ENCODE peak calls at places on chromosomes 2 and 18, in ten cellular contexts. P is colonic mucosa, G is endothelial cell of umbilical vein, L is AG04450, O is tibial artery, F is epithelial cell of esophagus, S is Calu3, J is mammary epithelial cell, M is psoas muscle, Q is neural progenitor cell. Y is an unnamed sample.

GRCh38 chr2:128727914-128728313 is 409.2 kb upstream of the HS6ST1 start:
- DNase-seq in G (no peak), P (no peak), M (no peak), J (peak; percentile 91), S (no peak), O (peak; percentile 56), F (peak; percentile 73), L (peak; percentile 69), Q (no peak), Y (peak; percentile 88)

GRCh38 chr18:76475450-76476203 is 19.4 kb downstream of the ZNF516 start:
- DNase-seq in S (no peak), M (peak; percentile 75), P (no peak), Q (no peak), F (no peak), G (no peak), O (no peak), J (no peak), L (no peak), Y (no peak)

GRCh38 chr2:144225077-144225476 is 294.8 kb downstream of the ZEB2 start:
- DNase-seq in F (no peak), P (no peak), L (no peak), J (no peak), Q (no peak), O (no peak), S (no peak), M (no peak), G (no peak), Y (no peak)

GRCh38 chr2:2707111-2708035 is 376.3 kb upstream of the MYT1L start:
- DNase-seq in M (peak; percentile 16), O (no peak), F (no peak), G (no peak), J (no peak), S (no peak), L (no peak), Q (peak; percentile 17), P (no peak), Y (no peak)

GRCh38 chr2:192775461-192776262 is 580.9 kb upstream of the TMEFF2 start:
- DNase-seq in P (no peak), M (no peak), Q (no peak), F (no peak), L (no peak), G (no peak), J (no peak), S (no peak), O (no peak), Y (no peak)

GRCh38 chr2:133213651-133214050 is 354.6 kb downstream of the NCKAP5 start:
- DNase-seq in Q (no peak), L (no peak), G (peak; percentile 63), S (no peak), J (no peak), F (no peak), O (no peak), M (no peak), P (no peak), Y (no peak)

GRCh38 chr2:20678751-20679150 is 11.8 kb downstream of the GDF7 start:
- DNase-seq in L (no peak), P (no peak), F (no peak), O (no peak), M (no peak), J (no peak), S (no peak), Q (no peak), G (no peak), Y (no peak)

GRCh38 chr18:71209944-71210343 is 921.1 kb downstream of the SOCS6 start:
- DNase-seq in J (no peak), O (no peak), F (no peak), Q (no peak), L (no peak), P (no peak), S (no peak), G (peak; percentile 90), M (no peak), Y (no peak)

GRCh38 chr18:49767111-49768050 is 46.0 kb downstream of the ACAA2 start:
- DNase-seq in O (no peak), G (no peak), Q (no peak), S (no peak), L (no peak), P (no peak), J (no peak), M (no peak), F (no peak), Y (no peak)

GRCh38 chr18:49769047-49769708 is 44.2 kb downstream of the ACAA2 start:
- DNase-seq in Q (no peak), G (no peak), P (no peak), F (no peak), S (no peak), O (no peak), L (no peak), J (no peak), M (no peak), Y (no peak)

GRCh38 chr18:49764032-49764431 is 49.3 kb downstream of the ACAA2 start:
- DNase-seq in P (no peak), O (no peak), L (peak; percentile 46), J (no peak), G (peak; percentile 6), M (no peak), S (no peak), F (no peak), Q (no peak), Y (no peak)

GRCh38 chr18:49766646-49767045 is 46.7 kb downstream of the ACAA2 start:
- DNase-seq in J (no peak), F (no peak), Q (no peak), L (no peak), S (no peak), G (no peak), P (no peak), O (no peak), M (no peak), Y (no peak)

GRCh38 chr18:49768051-49768391 is 45.3 kb downstream of the ACAA2 start:
- DNase-seq in O (no peak), J (peak; percentile 65), M (peak; percentile 61), L (peak; percentile 43), Q (peak; percentile 80), G (peak; percentile 62), F (peak; percentile 87), S (peak; percentile 75), P (peak; percentile 70), Y (peak; percentile 62)
- TF ChIP-seq CTCF in O (no peak), J (peak; percentile 87), M (peak; percentile 48), L (peak; percentile 85), Q (peak; percentile 85), G (peak; percentile 69), F (peak; percentile 89), S (peak; percentile 72), P (peak; percentile 55), Y (peak; percentile 82)

GRCh38 chr2:189285962-189286648 is 106.5 kb upstream of the COL5A2 start:
- DNase-seq in Q (no peak), P (no peak), J (peak; percentile 85), O (no peak), L (peak; percentile 70), M (no peak), G (peak; percentile 75), F (peak; percentile 79), S (no peak), Y (peak; percentile 76)

GRCh38 chr2:189287363-189287762 is 107.8 kb upstream of the COL5A2 start:
- DNase-seq in L (no peak), P (no peak), F (no peak), Q (no peak), S (no peak), G (no peak), J (no peak), M (no peak), O (no peak), Y (no peak)

GRCh38 chr2:189285351-189285750 is 105.8 kb upstream of the COL5A2 start:
- DNase-seq in G (no peak), F (no peak), S (no peak), J (no peak), P (no peak), L (no peak), Q (no peak), O (no peak), M (no peak), Y (no peak)

GRCh38 chr2:189291460-189291859 is 111.9 kb upstream of the COL5A2 start:
- DNase-seq in L (no peak), F (no peak), M (no peak), J (no peak), Q (no peak), G (no peak), P (no peak), O (no peak), S (no peak), Y (no peak)

GRCh38 chr2:189287982-189288494 is 108.5 kb upstream of the COL5A2 start:
- DNase-seq in S (peak; percentile 12), Q (peak; percentile 72), L (peak; percentile 65), J (peak; percentile 95), G (peak; percentile 82), P (no peak), O (no peak), F (peak; percentile 93), M (no peak), Y (peak; percentile 72)
- TF ChIP-seq CTCF in S (no peak), Q (peak; percentile 49), L (peak; percentile 60), J (peak; percentile 48), G (peak; percentile 41), P (peak; percentile 25), O (peak; percentile 61), F (peak; percentile 62), M (peak; percentile 54), Y (peak; percentile 60)

DNA sequence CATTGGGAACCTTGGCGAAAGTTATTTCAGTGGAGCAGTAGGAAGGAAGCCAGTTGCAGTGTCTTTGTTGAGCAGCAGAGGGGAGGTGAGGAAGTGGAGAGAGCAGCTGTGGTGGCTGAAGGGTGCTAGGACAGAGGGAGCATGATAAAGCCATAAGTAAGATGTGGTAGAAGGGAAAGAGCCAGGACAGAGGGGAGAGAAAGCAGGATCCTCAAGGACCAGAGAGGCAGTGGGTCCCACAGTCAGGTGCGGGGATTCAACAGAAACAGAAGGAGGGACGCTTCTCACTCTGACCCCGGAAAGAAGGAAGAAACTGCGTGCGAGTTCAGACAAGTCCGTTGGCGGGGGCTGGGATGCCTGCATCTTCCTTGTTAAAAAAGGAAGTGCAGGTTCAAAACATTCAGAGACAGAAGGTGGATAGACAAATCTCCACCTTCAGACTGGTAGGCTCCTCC is at the start of gene CXCR2:
- DNase-seq in L (no peak), O (peak; percentile 41), M (no peak), J (peak; percentile 24), F (peak; percentile 11), S (no peak), G (no peak), P (no peak), Q (no peak), Y (no peak)
- TF ChIP-seq CTCF in L (no peak), O (no peak), M (no peak), J (peak; percentile 9), F (no peak), S (no peak), G (no peak), P (no peak), Q (no peak), Y (no peak)

GRCh38 chr2:215550331-215550730 is 114.5 kb upstream of the FN1 start:
- DNase-seq in Q (no peak), S (no peak), F (no peak), L (no peak), O (no peak), G (peak; percentile 51), M (no peak), P (no peak), J (no peak), Y (no peak)

GRCh38 chr2:215556979-215557378 is 121.1 kb upstream of the FN1 start:
- DNase-seq in M (no peak), F (peak; percentile 40), S (no peak), J (no peak), P (no peak), Q (no peak), L (no peak), G (no peak), O (no peak), Y (peak; percentile 28)

GRCh38 chr2:215552144-215552580 is 116.3 kb upstream of the FN1 start:
- DNase-seq in Q (no peak), F (no peak), L (no peak), O (no peak), P (no peak), M (no peak), J (no peak), G (no peak), S (no peak), Y (no peak)

GRCh38 chr2:215554689-215555088 is 118.8 kb upstream of the FN1 start:
- DNase-seq in F (peak; percentile 68), O (no peak), P (no peak), G (peak; percentile 51), Q (no peak), M (no peak), L (no peak), J (peak; percentile 17), S (no peak), Y (peak; percentile 45)

GRCh38 chr2:215553946-215554345 is 118.1 kb upstream of the FN1 start:
- DNase-seq in Q (no peak), J (no peak), S (no peak), M (no peak), P (no peak), L (no peak), F (peak; percentile 21), O (no peak), G (no peak), Y (no peak)
- TF ChIP-seq CTCF in Q (peak; percentile 24), J (no peak), S (no peak), M (no peak), P (no peak), L (no peak), F (peak; percentile 16), O (no peak), G (no peak), Y (no peak)